ENCODE peak calls at places on chromosomes 13 and 19, in six cellular contexts. I is nephron progenitor cell; K is brain microvascular endothelial cell; J is CD4-positive, alpha-beta memory T cell; H is AG04450; G is ELF-1. D is an unnamed sample.

GRCh38 chr19:3061214-3062161 is 807 bp downstream of the TLE5 start:
- DNase-seq in I (no peak), H (no peak), J (peak), K (no peak), G (no peak), D (no peak)

GRCh38 chr13:60402022-60402421 is 5.0 kb downstream of the TDRD3 start:
- DNase-seq in H (no peak), K (no peak), I (no peak), G (no peak), J (no peak), D (no peak)

GRCh38 chr13:23980160-23980551 is 82.9 kb upstream of the C1QTNF9B start:
- DNase-seq in I (peak), K (peak), J (peak), H (peak), G (peak), D (no peak)

GRCh38 chr13:95168191-95168590 is 133.1 kb downstream of the ABCC4 start:
- DNase-seq in J (no peak), I (no peak), H (no peak), K (no peak), G (no peak), D (no peak)

GRCh38 chr19:14320253-14320652 is 61.0 kb upstream of the ADGRE5 start:
- DNase-seq in J (no peak), I (no peak), G (no peak), K (no peak), H (no peak), D (no peak)

GRCh38 chr19:42313096-42313839 is at the start of gene TMEM145:
- DNase-seq in I (peak), J (peak), K (no peak), G (peak), H (no peak), D (no peak)

GRCh38 chr19:49017666-49018351 is 918 bp upstream of the LHB start:
- DNase-seq in J (peak), G (peak), K (peak), I (peak), H (no peak), D (no peak)

GRCh38 chr13:76600086-76600485 is 286.1 kb downstream of the KCTD12 start:
- DNase-seq in G (no peak), I (no peak), H (no peak), J (no peak), K (peak), D (peak)

GRCh38 chr13:89846890-89847585 is 1500.4 kb upstream of the MIR17HG start:
- DNase-seq in K (no peak), H (no peak), J (no peak), I (no peak), G (no peak), D (no peak)

GRCh38 chr19:21256722-21257121 is 72.5 kb downstream of the ZNF708 start:
- DNase-seq in J (no peak), I (no peak), G (peak), K (peak), H (no peak), D (no peak)

GRCh38 chr13:50203256-50204083 is 188.2 kb downstream of the KCNRG start:
- DNase-seq in J (no peak), K (no peak), I (no peak), H (no peak), G (no peak), D (no peak)

GRCh38 chr13:100721885-100722512 is 47.4 kb upstream of the TMTC4 start:
- DNase-seq in K (peak), G (peak), I (peak), H (peak), J (no peak), D (peak)

GRCh38 chr13:81305928-81306327 is 965.0 kb upstream of the SPRY2 start:
- DNase-seq in H (no peak), K (no peak), I (no peak), G (no peak), J (no peak), D (no peak)

GRCh38 chr13:98406475-98406874 is 170.4 kb downstream of the STK24 start:
- DNase-seq in I (no peak), K (no peak), J (no peak), G (no peak), H (no peak), D (no peak)

GRCh38 chr19:18122860-18123795 is 25.6 kb downstream of the MAST3 start:
- DNase-seq in K (no peak), H (no peak), G (no peak), J (no peak), I (peak), D (no peak)

GRCh38 chr13:41520016-41520698 is 62.8 kb downstream of the RGCC start:
- DNase-seq in I (no peak), J (no peak), G (no peak), H (no peak), K (no peak), D (no peak)

GRCh38 chr13:107847406-107847805 is 367.9 kb downstream of the LIG4 start:
- DNase-seq in H (no peak), G (no peak), I (peak), K (no peak), J (no peak), D (no peak)

GRCh38 chr19:2982983-2983350 is 5.6 kb downstream of the TLE6 start:
- DNase-seq in J (no peak), H (peak), K (no peak), I (no peak), G (no peak), D (peak)

GRCh38 chr13:43269037-43269476 is 245.7 kb downstream of the DNAJC15 start:
- DNase-seq in K (peak), G (peak), I (peak), H (peak), J (no peak), D (peak)

GRCh38 chr13:86757236-86757978 is 913.8 kb upstream of the SLITRK5 start:
- DNase-seq in H (no peak), J (peak), K (no peak), I (no peak), G (no peak), D (no peak)

GRCh38 chr13:41615520-41615838 is 158.1 kb downstream of the RGCC start:
- DNase-seq in K (no peak), I (no peak), J (no peak), H (no peak), G (no peak), D (no peak)

GRCh38 chr13:79501538-79502232 is 20.7 kb downstream of the NDFIP2 start:
- DNase-seq in K (no peak), I (no peak), G (no peak), J (no peak), H (no peak), D (no peak)

GRCh38 chr19:41958367-41959055 is 610 bp downstream of the RABAC1 start:
- DNase-seq in I (peak), K (peak), G (peak), H (peak), J (peak), D (no peak)

GRCh38 chr19:35031072-35031881 is 1.0 kb downstream of the SCN1B start:
- DNase-seq in I (peak), K (no peak), J (peak), H (no peak), G (peak), D (no peak)

GRCh38 chr19:12983561-12984142 is 11.6 kb upstream of the NFIX start:
- DNase-seq in K (peak), G (peak), J (peak), I (peak), H (peak), D (peak)

GRCh38 chr19:3276341-3276799 is 51.9 kb downstream of the CELF5 start:
- DNase-seq in G (peak), I (peak), J (no peak), K (no peak), H (no peak), D (no peak)

GRCh38 chr19:1816530-1817298 is 4.6 kb upstream of the ATP8B3 start:
- DNase-seq in I (no peak), G (no peak), K (no peak), H (no peak), J (no peak), D (no peak)

GRCh38 chr13:93690139-93690538 is 463.5 kb downstream of the GPC6 start:
- DNase-seq in H (no peak), J (no peak), I (peak), G (peak), K (peak), D (no peak)